ENCODE peak calls at places on chromosomes 3 and 15, in five cellular contexts. O is GM13976, V is uterus, Y is anterior cingulate cortex, K is GM19239. M is an unnamed sample.

GRCh38 chr3:126538316-126538715 is 14.4 kb downstream of the CHST13 start:
- DNase-seq in V (no peak), K (no peak), Y (no peak), O (no peak), M (no peak)

GRCh38 chr3:11059090-11059798 is 66.7 kb downstream of the SLC6A1 start:
- DNase-seq in V (peak), O (peak), K (peak), Y (peak), M (peak)

GRCh38 chr15:67838789-67839332 is 984 bp downstream of the RNU6-1 start:
- DNase-seq in O (no peak), K (no peak), V (peak), Y (peak), M (no peak)

GRCh38 chr15:80744826-80745225 is 34.3 kb upstream of the CEMIP start:
- DNase-seq in V (no peak), O (no peak), Y (no peak), K (no peak), M (no peak)

GRCh38 chr3:128060473-128061381 is 8.5 kb downstream of the SEC61A1 start:
- DNase-seq in Y (no peak), K (no peak), V (no peak), O (no peak), M (no peak)

GRCh38 chr15:43881944-43882343 is 55.1 kb downstream of the WDR76 start:
- DNase-seq in K (no peak), Y (no peak), V (no peak), O (no peak), M (no peak)

GRCh38 chr15:64686130-64686735 is 89.2 kb downstream of the RBPMS2 start:
- DNase-seq in K (peak), V (no peak), O (peak), Y (no peak), M (no peak)

GRCh38 chr3:53835257-53835656 is 11.0 kb downstream of the CHDH start:
- DNase-seq in Y (no peak), K (no peak), V (no peak), O (no peak), M (no peak)

GRCh38 chr3:114449271-114450007 is 155.6 kb downstream of the TIGIT start:
- DNase-seq in O (no peak), V (no peak), K (no peak), Y (no peak), M (no peak)

GRCh38 chr15:36415643-36416042 is 163.8 kb upstream of the CDIN1 start:
- DNase-seq in V (no peak), O (no peak), Y (no peak), K (no peak), M (no peak)

GRCh38 chr3:43030162-43030935 is 51.2 kb downstream of the GASK1A start:
- DNase-seq in V (no peak), Y (no peak), K (no peak), O (no peak), M (no peak)

GRCh38 chr3:49889296-49889695 is 14.4 kb downstream of the MST1R start:
- DNase-seq in V (no peak), K (no peak), Y (no peak), O (no peak), M (no peak)

GRCh38 chr3:13133471-13133981 is 60.3 kb upstream of the IQSEC1 start:
- DNase-seq in O (no peak), K (no peak), V (no peak), Y (no peak), M (no peak)

GRCh38 chr3:23607184-23607847 is 198.4 kb upstream of the UBE2E1 start:
- DNase-seq in O (no peak), V (no peak), Y (no peak), K (no peak), M (no peak)

GRCh38 chr15:86916671-86917450 is 837.2 kb downstream of the AGBL1 start:
- DNase-seq in O (no peak), K (no peak), V (no peak), Y (peak), M (no peak)

GRCh38 chr3:123338021-123338619 is 110.8 kb downstream of the ADCY5 start:
- DNase-seq in O (no peak), V (no peak), K (no peak), Y (no peak), M (no peak)

GRCh38 chr3:9866639-9867038 is 13.4 kb downstream of the CIDEC start:
- DNase-seq in V (peak), Y (no peak), O (no peak), K (no peak), M (no peak)

GRCh38 chr3:88809993-88810392 is 297.4 kb upstream of the EPHA3 start:
- DNase-seq in V (no peak), Y (no peak), K (no peak), O (no peak), M (no peak)

GRCh38 chr3:150177673-150178378 is 207.1 kb upstream of the PFN2 start:
- DNase-seq in O (no peak), Y (no peak), K (no peak), V (no peak), M (no peak)

GRCh38 chr15:78033864-78034263 is 43.6 kb downstream of the TBC1D2B start:
- DNase-seq in Y (no peak), O (no peak), K (no peak), V (no peak), M (no peak)

GRCh38 chr15:73982251-73982962 is 9.7 kb downstream of the STOML1 start:
- DNase-seq in V (peak), Y (no peak), O (no peak), K (no peak), M (no peak)

GRCh38 chr15:49876401-49877038 is 242.5 kb downstream of the ATP8B4 start:
- DNase-seq in K (no peak), V (peak), Y (no peak), O (no peak), M (no peak)